ENCODE peak calls at places on chromosomes 3 and 15, in seven cellular contexts. H is activated T-cell treated with anti-CD3 and anti-CD28 coated beads for 4 hours; I is astrocyte of the spinal cord; P is PC-9; W is NCI-H1105 treated with DMSO at 0.1 percent for 48 hours; D is stimulated activated CD4-positive, alpha-beta T cell treated with anti-CD3 and anti-CD28 coated beads, Interleukin-12 subunit alpha, Interleukin-12 subunit beta, amount 100 ng/mL, for 4 hours; T is ovary. R is an unnamed sample.
A peak's percentile ranks its signal among the peaks of the same experiment; 100 is the strongest.

GRCh38 chr3:48240000-48240710 is 749 bp upstream of the ZNF589 start:
- DNase-seq in W (no peak), T (no peak), H (no peak), P (no peak), I (no peak), D (no peak), R (no peak)

GRCh38 chr3:119234610-119235009 is 6.1 kb downstream of the B4GALT4 start:
- DNase-seq in I (no peak), W (no peak), H (no peak), D (no peak), T (no peak), P (no peak), R (no peak)

GRCh38 chr15:76401285-76401684 is 64.7 kb downstream of the ISL2 start:
- DNase-seq in H (no peak), I (no peak), W (no peak), D (no peak), P (peak; percentile 52), T (no peak), R (peak; percentile 14)

GRCh38 chr3:194318511-194319161 is 32.5 kb downstream of the CPN2 start:
- DNase-seq in W (no peak), I (no peak), H (no peak), D (no peak), T (no peak), P (no peak), R (no peak)

GRCh38 chr3:5251196-5251583 is 63.7 kb downstream of the EDEM1 start:
- DNase-seq in P (no peak), H (no peak), D (no peak), T (no peak), I (no peak), W (no peak), R (no peak)

GRCh38 chr15:37891754-37892368 is 42.6 kb upstream of the TMCO5A start:
- DNase-seq in T (no peak), H (no peak), D (no peak), P (no peak), W (peak; percentile 48), I (peak; percentile 43), R (no peak)

GRCh38 chr3:50221413-50222168 is 14.4 kb upstream of the GNAI2 start:
- DNase-seq in I (no peak), P (no peak), W (no peak), D (no peak), T (no peak), H (no peak), R (no peak)

GRCh38 chr15:76994001-76994400 is 925 bp upstream of the PSTPIP1 start:
- DNase-seq in W (no peak), H (peak; percentile 37), P (no peak), I (no peak), D (peak; percentile 48), T (no peak), R (no peak)

GRCh38 chr3:30437172-30437571 is 169.2 kb upstream of the TGFBR2 start:
- DNase-seq in D (no peak), H (no peak), P (no peak), I (peak; percentile 51), T (no peak), W (no peak), R (no peak)

GRCh38 chr3:142844339-142844977 is 44.4 kb downstream of the PCOLCE2 start:
- DNase-seq in H (no peak), P (peak; percentile 42), W (peak; percentile 49), T (no peak), D (no peak), I (peak; percentile 40), R (peak; percentile 28)

GRCh38 chr15:90762109-90762508 is 45.0 kb downstream of the BLM start:
- DNase-seq in W (no peak), P (no peak), H (no peak), D (no peak), I (peak; percentile 11), T (no peak), R (peak; percentile 37)

GRCh38 chr15:45399381-45400212 is 21.3 kb upstream of the GATM start:
- DNase-seq in T (no peak), H (no peak), I (peak; percentile 53), P (peak; percentile 50), W (peak; percentile 41), D (no peak), R (peak; percentile 25)

GRCh38 chr15:85754993-85755392 is 39.7 kb downstream of the KLHL25 start:
- DNase-seq in P (no peak), W (no peak), I (no peak), D (no peak), T (peak; percentile 19), H (no peak), R (no peak)

GRCh38 chr3:33722626-33723370 is 4.7 kb upstream of the CLASP2 start:
- DNase-seq in H (no peak), P (no peak), D (no peak), W (no peak), I (peak; percentile 33), T (no peak), R (peak; percentile 14)

GRCh38 chr3:115330406-115330805 is 183.3 kb upstream of the ZBTB20 start:
- DNase-seq in W (no peak), T (no peak), H (no peak), D (no peak), P (no peak), I (peak; percentile 61), R (no peak)

GRCh38 chr15:90400005-90400758 is 12.1 kb downstream of the IQGAP1 start:
- DNase-seq in T (no peak), H (no peak), I (no peak), P (peak; percentile 39), D (no peak), W (no peak), R (no peak)

GRCh38 chr3:69110941-69111546 is 11.4 kb downstream of the LMOD3 start:
- DNase-seq in H (no peak), D (no peak), P (no peak), T (no peak), I (no peak), W (no peak), R (no peak)

GRCh38 chr3:74523811-74524210 is 90.6 kb downstream of the CNTN3 start:
- DNase-seq in P (no peak), I (no peak), T (no peak), D (no peak), H (no peak), W (no peak), R (no peak)

GRCh38 chr3:11717768-11718581 is 74.3 kb upstream of the VGLL4 start:
- DNase-seq in H (no peak), I (peak; percentile 58), T (peak; percentile 34), P (no peak), D (no peak), W (no peak), R (no peak)

GRCh38 chr15:78977591-78978347 is 32.9 kb upstream of the CTSH start:
- DNase-seq in H (no peak), I (no peak), T (no peak), P (no peak), D (no peak), W (no peak), R (no peak)

GRCh38 chr3:151169700-151170224 is 33.3 kb downstream of the GPR171 start:
- DNase-seq in H (peak; percentile 8), I (no peak), P (no peak), W (no peak), T (no peak), D (peak; percentile 30), R (no peak)

GRCh38 chr3:3800076-3800448 is 831 bp downstream of the LRRN1 start:
- DNase-seq in T (peak; percentile 38), H (no peak), W (no peak), D (no peak), P (no peak), I (no peak), R (no peak)

GRCh38 chr3:128714887-128715496 is 11.0 kb upstream of the RAB7A start:
- DNase-seq in H (no peak), W (no peak), P (no peak), I (no peak), D (no peak), T (no peak), R (no peak)

GRCh38 chr3:17412950-17413530 is 329.4 kb downstream of the TBC1D5 start:
- DNase-seq in W (peak; percentile 72), T (no peak), H (no peak), D (no peak), I (peak; percentile 65), P (no peak), R (no peak)

GRCh38 chr3:61632568-61633175 is 71.3 kb downstream of the PTPRG start:
- DNase-seq in D (no peak), W (no peak), I (no peak), T (no peak), P (no peak), H (no peak), R (no peak)

GRCh38 chr15:70437882-70438331 is 325.5 kb downstream of the UACA start:
- DNase-seq in D (no peak), W (no peak), P (peak; percentile 85), H (no peak), I (no peak), T (no peak), R (no peak)

GRCh38 chr3:183349421-183350157 is 78.8 kb downstream of the MCF2L2 start:
- DNase-seq in W (no peak), P (no peak), T (no peak), H (no peak), D (no peak), I (no peak), R (no peak)

GRCh38 chr3:48898383-48899234 is at the start of gene SLC25A20:
- DNase-seq in P (peak; percentile 71), D (peak; percentile 89), T (peak; percentile 88), I (peak; percentile 81), W (no peak), H (peak; percentile 83), R (peak; percentile 24)

GRCh38 chr15:44468713-44469385 is 41.4 kb downstream of the CTDSPL2 start:
- DNase-seq in H (no peak), D (no peak), T (no peak), P (peak; percentile 42), I (peak; percentile 32), W (no peak), R (peak; percentile 18)

GRCh38 chr15:42581272-42581730 is 5.9 kb downstream of the STARD9 start:
- DNase-seq in P (peak; percentile 35), W (peak; percentile 64), T (peak; percentile 84), H (peak; percentile 58), I (peak; percentile 67), D (peak; percentile 68), R (no peak)

GRCh38 chr15:68818671-68819450 is 1.8 kb downstream of the ANP32A start:
- DNase-seq in D (peak; percentile 54), T (peak; percentile 59), P (no peak), H (peak; percentile 24), W (peak; percentile 59), I (peak; percentile 54), R (no peak)

GRCh38 chr3:100650651-100651611 is 41.5 kb downstream of the ADGRG7 start:
- DNase-seq in W (no peak), D (no peak), H (no peak), I (peak; percentile 71), P (peak; percentile 86), T (no peak), R (peak; percentile 31)

GRCh38 chr3:8445861-8446260 is 55.8 kb upstream of the LMCD1 start:
- DNase-seq in H (no peak), T (no peak), I (peak; percentile 98), W (no peak), D (no peak), P (no peak), R (peak; percentile 95)

GRCh38 chr3:72017935-72018334 is 233.0 kb upstream of the PROK2 start:
- DNase-seq in H (no peak), D (no peak), P (no peak), T (no peak), W (no peak), I (no peak), R (no peak)

GRCh38 chr3:188090626-188091309 is 63.2 kb upstream of the LPP start:
- DNase-seq in H (no peak), P (no peak), I (no peak), T (no peak), D (no peak), W (peak; percentile 64), R (no peak)

GRCh38 chr3:88235102-88235501 is 85.3 kb downstream of the C3orf38 start:
- DNase-seq in W (no peak), P (no peak), D (no peak), H (no peak), T (no peak), I (peak; percentile 37), R (no peak)

GRCh38 chr3:105798381-105798934 is 70.4 kb downstream of the CBLB start:
- DNase-seq in D (no peak), P (no peak), T (no peak), H (no peak), W (no peak), I (no peak), R (no peak)

GRCh38 chr3:52401021-52401420 is 43.9 kb downstream of the SEMA3G start:
- DNase-seq in T (peak; percentile 11), D (no peak), P (no peak), H (no peak), I (no peak), W (no peak), R (no peak)

R was measured in AG09309.